ENCODE peak calls at places on chromosomes 12 and 14, in five cellular contexts. B is H1, U is HepG2, I is GM12892, X is K562. F is an unnamed sample.

GRCh38 chr12:111784953-111785352 is 18.2 kb downstream of the ALDH2 start:
- DNase-seq in B (no peak), I (no peak), U (no peak), X (no peak), F (no peak)

GRCh38 chr12:101782544-101782855 is 43.2 kb upstream of the SYCP3 start:
- DNase-seq in U (no peak), I (no peak), X (no peak), B (no peak), F (no peak)

GRCh38 chr14:78164226-78164853 is 5.8 kb upstream of the NRXN3 start:
- DNase-seq in B (peak), I (no peak), U (peak), X (peak), F (peak)

GRCh38 chr14:92462568-92462967 is 51.0 kb upstream of the RIN3 start:
- DNase-seq in B (no peak), U (no peak), X (no peak), I (no peak), F (no peak)

GRCh38 chr12:88258396-88258795 is 116.3 kb downstream of the TMTC3 start:
- DNase-seq in B (no peak), U (no peak), X (no peak), I (no peak), F (no peak)

GRCh38 chr12:94157891-94158495 is 9.6 kb downstream of the PLXNC1 start:
- DNase-seq in X (no peak), B (no peak), I (peak), U (no peak), F (no peak)

GRCh38 chr12:6535960-6536847 is 1.9 kb downstream of the GAPDH start:
- DNase-seq in I (no peak), B (no peak), X (no peak), U (peak), F (no peak)

GRCh38 chr12:12158858-12159257 is 88.1 kb downstream of the BCL2L14 start:
- DNase-seq in I (no peak), X (no peak), B (no peak), U (no peak), F (no peak)

GRCh38 chr12:98828802-98829600 is 183.9 kb downstream of the APAF1 start:
- DNase-seq in U (peak), X (no peak), B (no peak), I (no peak), F (no peak)

GRCh38 chr12:48000878-48001321 is 3.4 kb downstream of the COL2A1 start:
- DNase-seq in B (no peak), I (no peak), U (no peak), X (no peak), F (no peak)

GRCh38 chr12:69688021-69688420 is 11.1 kb downstream of the BEST3 start:
- DNase-seq in U (peak), I (no peak), B (no peak), X (no peak), F (no peak)

GRCh38 chr14:36655571-36655962 is 6.1 kb upstream of the PAX9 start:
- DNase-seq in B (no peak), I (no peak), X (no peak), U (no peak), F (no peak)

GRCh38 chr14:70873627-70874026 is 33.6 kb upstream of the PCNX1 start:
- DNase-seq in X (no peak), I (no peak), U (peak), B (no peak), F (no peak)

GRCh38 chr12:31466768-31467167 is 124.2 kb downstream of the DENND5B start:
- DNase-seq in X (no peak), B (no peak), I (no peak), U (no peak), F (no peak)

GRCh38 chr12:43893670-43894069 is 57.8 kb downstream of the TMEM117 start:
- DNase-seq in X (no peak), B (no peak), U (no peak), I (no peak), F (no peak)

GRCh38 chr14:61567838-61568571 is 127.3 kb upstream of the HIF1A start:
- DNase-seq in U (no peak), I (no peak), B (no peak), X (no peak), F (peak)

GRCh38 chr14:92340938-92341337 is 18.0 kb downstream of the SLC24A4 start:
- DNase-seq in B (no peak), X (no peak), I (no peak), U (no peak), F (no peak)

GRCh38 chr14:80678436-80678835 is 263.1 kb downstream of the CEP128 start:
- DNase-seq in U (no peak), I (no peak), B (peak), X (no peak), F (no peak)

GRCh38 chr12:12819221-12819620 is 6.1 kb downstream of the DDX47 start:
- DNase-seq in B (no peak), U (no peak), X (no peak), I (no peak), F (no peak)

GRCh38 chr14:39873793-39874192 is 441.6 kb upstream of the FBXO33 start:
- DNase-seq in B (no peak), X (no peak), I (no peak), U (no peak), F (no peak)

DNA sequence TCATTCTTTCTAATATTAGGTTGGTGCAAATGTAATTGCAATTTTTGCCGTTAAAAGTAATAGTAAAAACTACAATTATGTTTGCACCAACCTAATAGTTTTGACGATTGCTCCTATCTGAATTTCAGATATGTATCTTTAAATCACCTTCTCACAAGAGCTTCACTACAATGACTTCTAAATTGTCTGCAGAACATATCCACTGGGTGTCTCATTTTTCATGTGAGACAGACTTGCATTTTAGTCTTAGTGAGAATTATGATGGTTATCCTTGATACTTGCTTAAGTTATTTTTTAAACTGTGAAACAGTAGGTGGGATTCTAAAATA is 84.6 kb downstream of the ITPR2 start:
- DNase-seq in B (no peak), I (no peak), U (no peak), X (no peak), F (no peak)
- TF ChIP-seq TAF1 in B (no peak), I (no peak), U (no peak), X (no peak), F (no peak)

DNA sequence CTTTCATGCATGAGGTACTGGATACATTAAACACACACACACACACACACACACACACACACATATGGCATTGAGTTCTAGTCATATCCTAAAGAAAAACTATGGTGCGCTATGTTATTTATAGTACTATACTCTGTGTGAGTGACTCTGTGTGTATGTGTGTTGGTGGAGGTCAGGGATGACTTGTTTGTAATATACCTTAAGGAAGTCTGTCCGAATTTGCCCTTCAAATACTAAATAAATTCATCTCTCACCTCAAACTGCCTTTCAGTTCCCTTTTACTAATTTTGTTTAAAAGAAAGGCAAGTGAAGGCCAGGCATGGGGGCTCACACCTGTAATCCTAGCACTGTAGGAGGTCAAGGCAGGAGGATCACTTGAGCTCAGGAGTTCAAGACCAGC is 2.1 kb upstream of the AKAP5 start:
- DNase-seq in X (no peak), I (no peak), B (no peak), U (no peak), F (no peak)
- TF ChIP-seq TAF1 in X (no peak), I (no peak), B (no peak), U (no peak), F (no peak)

DNA sequence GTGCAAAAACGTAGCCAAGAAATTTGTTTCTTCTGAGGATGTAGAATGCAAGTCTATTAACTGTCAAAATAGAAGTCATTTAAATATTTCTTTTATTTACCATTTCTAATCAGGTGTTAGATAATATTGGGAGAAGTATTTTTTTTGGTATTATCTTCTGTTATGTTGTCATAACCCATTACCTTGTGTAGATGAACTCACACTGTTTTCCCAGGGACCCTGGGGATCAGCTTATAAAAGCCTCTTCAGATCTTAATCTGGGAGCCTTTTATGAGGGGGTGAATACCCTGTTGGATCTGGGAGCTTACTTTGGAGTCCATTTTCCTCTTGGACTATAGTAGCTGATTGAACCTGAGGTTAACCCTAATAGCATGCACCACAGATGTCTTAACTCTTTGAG is 176.3 kb upstream of the ATP2B1 start:
- DNase-seq in I (no peak), B (no peak), X (no peak), U (no peak), F (no peak)
- TF ChIP-seq TAF1 in I (no peak), B (no peak), X (no peak), U (no peak), F (no peak)

GRCh38 chr14:100037351-100037750 is 27.9 kb upstream of the EVL start:
- DNase-seq in U (no peak), I (no peak), B (no peak), X (no peak), F (no peak)
- TF ChIP-seq TAF1 in U (no peak), I (no peak), B (no peak), X (no peak), F (no peak)

F was measured in GM12891.